ENCODE peak calls at places on chromosomes 12 and 14, in nine cellular contexts. One of them, this sample, is unnamed.

GRCh38 chr12:43776498-43776897 is 17.7 kb downstream of the IRAK4 start:
- DNase-seq in activated CD4-positive, alpha-beta T cell treated with anti-CD3 and anti-CD28 coated beads for 24 hours: no peak
- DNase-seq in CD8-positive, alpha-beta T cell: no peak
- DNase-seq in mesothelial cell of epicardium: no peak
- DNase-seq in glutamatergic neuron: no peak
- DNase-seq in psoas muscle: no peak
- DNase-seq in T-cell: no peak
- DNase-seq in stimulated activated CD4-positive, alpha-beta T cell treated with anti-CD3 and anti-CD28 coated beads, Interleukin-4, amount 100 ng/mL, for 1 hour: no peak
- DNase-seq in left ventricle myocardium inferior: no peak
- DNase-seq in this sample: no peak

GRCh38 chr14:68397371-68397779 is 395.5 kb downstream of the ZFP36L1 start:
- DNase-seq in psoas muscle: peak; percentile 54
- DNase-seq in activated CD4-positive, alpha-beta T cell treated with anti-CD3 and anti-CD28 coated beads for 24 hours: no peak
- DNase-seq in mesothelial cell of epicardium: no peak
- DNase-seq in glutamatergic neuron: no peak
- DNase-seq in stimulated activated CD4-positive, alpha-beta T cell treated with anti-CD3 and anti-CD28 coated beads, Interleukin-4, amount 100 ng/mL, for 1 hour: no peak
- DNase-seq in left ventricle myocardium inferior: peak; percentile 51
- DNase-seq in T-cell: no peak
- DNase-seq in CD8-positive, alpha-beta T cell: no peak
- DNase-seq in this sample: no peak

GRCh38 chr12:50174971-50175715 is 8.0 kb upstream of the CERS5 start:
- DNase-seq in stimulated activated CD4-positive, alpha-beta T cell treated with anti-CD3 and anti-CD28 coated beads, Interleukin-4, amount 100 ng/mL, for 1 hour: no peak
- DNase-seq in mesothelial cell of epicardium: no peak
- DNase-seq in glutamatergic neuron: no peak
- DNase-seq in left ventricle myocardium inferior: no peak
- DNase-seq in activated CD4-positive, alpha-beta T cell treated with anti-CD3 and anti-CD28 coated beads for 24 hours: no peak
- DNase-seq in CD8-positive, alpha-beta T cell: no peak
- DNase-seq in T-cell: no peak
- DNase-seq in psoas muscle: no peak
- DNase-seq in this sample: no peak

GRCh38 chr14:92105845-92106094 is 612 bp downstream of the ATXN3 start:
- DNase-seq in stimulated activated CD4-positive, alpha-beta T cell treated with anti-CD3 and anti-CD28 coated beads, Interleukin-4, amount 100 ng/mL, for 1 hour: no peak
- DNase-seq in activated CD4-positive, alpha-beta T cell treated with anti-CD3 and anti-CD28 coated beads for 24 hours: no peak
- DNase-seq in T-cell: no peak
- DNase-seq in psoas muscle: peak; percentile 56
- DNase-seq in mesothelial cell of epicardium: peak; percentile 49
- DNase-seq in CD8-positive, alpha-beta T cell: no peak
- DNase-seq in left ventricle myocardium inferior: peak; percentile 63
- DNase-seq in glutamatergic neuron: peak; percentile 52
- DNase-seq in this sample: no peak

GRCh38 chr12:42118136-42118879 is 26.4 kb downstream of the GXYLT1 start:
- DNase-seq in CD8-positive, alpha-beta T cell: no peak
- DNase-seq in T-cell: no peak
- DNase-seq in glutamatergic neuron: no peak
- DNase-seq in mesothelial cell of epicardium: no peak
- DNase-seq in psoas muscle: no peak
- DNase-seq in left ventricle myocardium inferior: no peak
- DNase-seq in activated CD4-positive, alpha-beta T cell treated with anti-CD3 and anti-CD28 coated beads for 24 hours: no peak
- DNase-seq in stimulated activated CD4-positive, alpha-beta T cell treated with anti-CD3 and anti-CD28 coated beads, Interleukin-4, amount 100 ng/mL, for 1 hour: no peak
- DNase-seq in this sample: no peak

GRCh38 chr14:52391866-52392600 is 77.9 kb downstream of the PTGER2 start:
- DNase-seq in psoas muscle: no peak
- DNase-seq in stimulated activated CD4-positive, alpha-beta T cell treated with anti-CD3 and anti-CD28 coated beads, Interleukin-4, amount 100 ng/mL, for 1 hour: no peak
- DNase-seq in activated CD4-positive, alpha-beta T cell treated with anti-CD3 and anti-CD28 coated beads for 24 hours: no peak
- DNase-seq in left ventricle myocardium inferior: no peak
- DNase-seq in T-cell: no peak
- DNase-seq in CD8-positive, alpha-beta T cell: no peak
- DNase-seq in glutamatergic neuron: no peak
- DNase-seq in mesothelial cell of epicardium: no peak
- DNase-seq in this sample: no peak

GRCh38 chr14:100587763-100588411 is 670 bp upstream of the BEGAIN start:
- DNase-seq in CD8-positive, alpha-beta T cell: no peak
- DNase-seq in T-cell: no peak
- DNase-seq in mesothelial cell of epicardium: no peak
- DNase-seq in activated CD4-positive, alpha-beta T cell treated with anti-CD3 and anti-CD28 coated beads for 24 hours: no peak
- DNase-seq in left ventricle myocardium inferior: peak; percentile 6
- DNase-seq in psoas muscle: peak; percentile 4
- DNase-seq in glutamatergic neuron: peak; percentile 24
- DNase-seq in stimulated activated CD4-positive, alpha-beta T cell treated with anti-CD3 and anti-CD28 coated beads, Interleukin-4, amount 100 ng/mL, for 1 hour: no peak
- DNase-seq in this sample: no peak

GRCh38 chr12:124115976-124116690 is 143.1 kb downstream of the ZNF664 start:
- DNase-seq in activated CD4-positive, alpha-beta T cell treated with anti-CD3 and anti-CD28 coated beads for 24 hours: no peak
- DNase-seq in psoas muscle: no peak
- DNase-seq in CD8-positive, alpha-beta T cell: no peak
- DNase-seq in left ventricle myocardium inferior: no peak
- DNase-seq in mesothelial cell of epicardium: no peak
- DNase-seq in stimulated activated CD4-positive, alpha-beta T cell treated with anti-CD3 and anti-CD28 coated beads, Interleukin-4, amount 100 ng/mL, for 1 hour: no peak
- DNase-seq in glutamatergic neuron: no peak
- DNase-seq in T-cell: no peak
- DNase-seq in this sample: no peak

GRCh38 chr14:56059054-56059453 is 59.2 kb upstream of the PELI2 start:
- DNase-seq in glutamatergic neuron: no peak
- DNase-seq in activated CD4-positive, alpha-beta T cell treated with anti-CD3 and anti-CD28 coated beads for 24 hours: no peak
- DNase-seq in psoas muscle: no peak
- DNase-seq in stimulated activated CD4-positive, alpha-beta T cell treated with anti-CD3 and anti-CD28 coated beads, Interleukin-4, amount 100 ng/mL, for 1 hour: no peak
- DNase-seq in T-cell: no peak
- DNase-seq in CD8-positive, alpha-beta T cell: no peak
- DNase-seq in left ventricle myocardium inferior: no peak
- DNase-seq in mesothelial cell of epicardium: no peak
- DNase-seq in this sample: no peak

GRCh38 chr12:48979602-48980388 is 1.7 kb downstream of the WNT1 start:
- DNase-seq in stimulated activated CD4-positive, alpha-beta T cell treated with anti-CD3 and anti-CD28 coated beads, Interleukin-4, amount 100 ng/mL, for 1 hour: peak; percentile 25
- DNase-seq in CD8-positive, alpha-beta T cell: no peak
- DNase-seq in activated CD4-positive, alpha-beta T cell treated with anti-CD3 and anti-CD28 coated beads for 24 hours: no peak
- DNase-seq in glutamatergic neuron: no peak
- DNase-seq in left ventricle myocardium inferior: no peak
- DNase-seq in T-cell: no peak
- DNase-seq in psoas muscle: peak; percentile 50
- DNase-seq in mesothelial cell of epicardium: no peak
- DNase-seq in this sample: no peak

GRCh38 chr12:24719293-24719721 is 229.6 kb downstream of the BCAT1 start:
- DNase-seq in psoas muscle: no peak
- DNase-seq in T-cell: no peak
- DNase-seq in CD8-positive, alpha-beta T cell: peak; percentile 3
- DNase-seq in mesothelial cell of epicardium: no peak
- DNase-seq in left ventricle myocardium inferior: no peak
- DNase-seq in glutamatergic neuron: no peak
- DNase-seq in stimulated activated CD4-positive, alpha-beta T cell treated with anti-CD3 and anti-CD28 coated beads, Interleukin-4, amount 100 ng/mL, for 1 hour: peak; percentile 12
- DNase-seq in activated CD4-positive, alpha-beta T cell treated with anti-CD3 and anti-CD28 coated beads for 24 hours: no peak
- DNase-seq in this sample: no peak

GRCh38 chr12:127125607-127126259 is 1141.2 kb upstream of the TMEM132C start:
- DNase-seq in activated CD4-positive, alpha-beta T cell treated with anti-CD3 and anti-CD28 coated beads for 24 hours: no peak
- DNase-seq in glutamatergic neuron: no peak
- DNase-seq in mesothelial cell of epicardium: no peak
- DNase-seq in T-cell: no peak
- DNase-seq in CD8-positive, alpha-beta T cell: no peak
- DNase-seq in stimulated activated CD4-positive, alpha-beta T cell treated with anti-CD3 and anti-CD28 coated beads, Interleukin-4, amount 100 ng/mL, for 1 hour: peak; percentile 15
- DNase-seq in psoas muscle: no peak
- DNase-seq in left ventricle myocardium inferior: no peak
- DNase-seq in this sample: no peak

GRCh38 chr12:14810953-14811483 is 3.0 kb downstream of the SMCO3 start:
- DNase-seq in glutamatergic neuron: no peak
- DNase-seq in activated CD4-positive, alpha-beta T cell treated with anti-CD3 and anti-CD28 coated beads for 24 hours: no peak
- DNase-seq in psoas muscle: no peak
- DNase-seq in T-cell: no peak
- DNase-seq in mesothelial cell of epicardium: no peak
- DNase-seq in left ventricle myocardium inferior: no peak
- DNase-seq in CD8-positive, alpha-beta T cell: no peak
- DNase-seq in stimulated activated CD4-positive, alpha-beta T cell treated with anti-CD3 and anti-CD28 coated beads, Interleukin-4, amount 100 ng/mL, for 1 hour: no peak
- DNase-seq in this sample: no peak

GRCh38 chr12:7122876-7123769 is 5.6 kb downstream of the RBP5 start:
- DNase-seq in psoas muscle: no peak
- DNase-seq in stimulated activated CD4-positive, alpha-beta T cell treated with anti-CD3 and anti-CD28 coated beads, Interleukin-4, amount 100 ng/mL, for 1 hour: no peak
- DNase-seq in activated CD4-positive, alpha-beta T cell treated with anti-CD3 and anti-CD28 coated beads for 24 hours: no peak
- DNase-seq in T-cell: no peak
- DNase-seq in left ventricle myocardium inferior: peak; percentile 42
- DNase-seq in glutamatergic neuron: no peak
- DNase-seq in CD8-positive, alpha-beta T cell: no peak
- DNase-seq in mesothelial cell of epicardium: no peak
- DNase-seq in this sample: no peak

GRCh38 chr12:127270193-127270592 is 996.8 kb upstream of the TMEM132C start:
- DNase-seq in activated CD4-positive, alpha-beta T cell treated with anti-CD3 and anti-CD28 coated beads for 24 hours: no peak
- DNase-seq in glutamatergic neuron: no peak
- DNase-seq in psoas muscle: no peak
- DNase-seq in left ventricle myocardium inferior: no peak
- DNase-seq in stimulated activated CD4-positive, alpha-beta T cell treated with anti-CD3 and anti-CD28 coated beads, Interleukin-4, amount 100 ng/mL, for 1 hour: no peak
- DNase-seq in mesothelial cell of epicardium: no peak
- DNase-seq in T-cell: no peak
- DNase-seq in CD8-positive, alpha-beta T cell: no peak
- DNase-seq in this sample: no peak